ENCODE peak calls at places on chromosomes 3 and 15, in nine cellular contexts. I, D, S, M, J, G, X, A and H are unnamed samples.
A peak's percentile ranks its signal among the peaks of the same experiment; 100 is the strongest.

GRCh38 chr3:23075478-23075877 is 127.6 kb upstream of the UBE2E2 start:
- DNase-seq in J (no peak), G (no peak), S (peak; percentile 67), X (no peak), A (no peak), M (peak; percentile 8), D (no peak), I (no peak), H (no peak)

GRCh38 chr3:73694988-73695757 is 70.4 kb upstream of the PDZRN3 start:
- DNase-seq in G (no peak), X (no peak), I (no peak), A (no peak), D (no peak), S (no peak), J (no peak), M (peak; percentile 32), H (no peak)

GRCh38 chr3:67357610-67358458 is 296.6 kb downstream of the SUCLG2 start:
- DNase-seq in J (no peak), M (peak; percentile 59), X (no peak), G (no peak), S (peak; percentile 22), D (no peak), A (no peak), I (no peak), H (no peak)

GRCh38 chr3:18159681-18160080 is 265.5 kb downstream of the SATB1 start:
- DNase-seq in D (no peak), S (no peak), A (no peak), X (no peak), J (no peak), G (no peak), I (no peak), M (no peak), H (no peak)

GRCh38 chr15:35657679-35658201 is 111.8 kb upstream of the DPH6 start:
- DNase-seq in X (no peak), A (no peak), I (no peak), G (no peak), D (no peak), M (peak; percentile 80), S (peak; percentile 61), J (no peak), H (no peak)

GRCh38 chr3:139355937-139356336 is 12.1 kb downstream of the MRPS22 start:
- DNase-seq in S (no peak), I (no peak), G (no peak), D (no peak), A (no peak), M (no peak), X (no peak), J (no peak), H (no peak)

GRCh38 chr3:47006145-47006651 is 26.7 kb downstream of the NBEAL2 start:
- DNase-seq in M (no peak), G (no peak), S (no peak), I (no peak), X (no peak), J (no peak), D (no peak), A (no peak), H (no peak)

GRCh38 chr3:113496924-113497323 is 18.0 kb downstream of the SPICE1 start:
- DNase-seq in S (peak; percentile 63), G (no peak), I (no peak), J (no peak), M (peak; percentile 33), D (no peak), A (no peak), X (no peak), H (no peak)

GRCh38 chr3:87691109-87691508 is 367.7 kb downstream of the CGGBP1 start:
- DNase-seq in G (no peak), S (no peak), M (peak; percentile 25), X (no peak), D (no peak), J (no peak), A (no peak), I (no peak), H (no peak)

GRCh38 chr3:25821746-25822573 is 32.1 kb downstream of the OXSM start:
- DNase-seq in G (no peak), M (no peak), J (no peak), I (no peak), A (no peak), S (no peak), D (no peak), X (no peak), H (no peak)

GRCh38 chr3:156609115-156609514 is 54.2 kb upstream of the SSR3 start:
- DNase-seq in D (no peak), I (no peak), A (no peak), G (no peak), S (no peak), M (no peak), X (no peak), J (no peak), H (no peak)

GRCh38 chr3:148992027-148992634 is 791 bp downstream of the GYG1 start:
- DNase-seq in S (peak; percentile 34), D (peak; percentile 83), A (peak; percentile 16), I (peak; percentile 62), J (peak; percentile 76), M (peak; percentile 78), X (peak; percentile 50), G (peak; percentile 46), H (no peak)

GRCh38 chr3:48564022-48564421 is 441 bp upstream of the UCN2 start:
- DNase-seq in X (peak; percentile 28), J (peak; percentile 78), G (peak; percentile 84), S (peak; percentile 57), I (peak; percentile 74), D (peak; percentile 67), A (peak; percentile 28), M (peak; percentile 90), H (peak; percentile 25)

GRCh38 chr3:16189201-16189600 is 14.7 kb downstream of the GALNT15 start:
- DNase-seq in D (no peak), I (no peak), X (no peak), J (no peak), S (no peak), A (no peak), M (no peak), G (no peak), H (no peak)

GRCh38 chr15:41870689-41871081 is 23.2 kb downstream of the SPTBN5 start:
- DNase-seq in J (no peak), G (no peak), M (no peak), D (no peak), S (peak; percentile 80), A (no peak), X (no peak), I (peak; percentile 93), H (peak; percentile 22)

GRCh38 chr15:29377141-29377540 is 107.5 kb upstream of the NSMCE3 start:
- DNase-seq in X (no peak), D (no peak), S (no peak), I (no peak), J (no peak), M (no peak), A (no peak), G (no peak), H (no peak)

GRCh38 chr15:29379647-29380046 is 110.0 kb upstream of the NSMCE3 start:
- DNase-seq in D (no peak), J (no peak), G (no peak), X (no peak), S (no peak), M (no peak), A (no peak), I (no peak), H (no peak)

GRCh38 chr15:29376580-29376979 is 107.0 kb upstream of the NSMCE3 start:
- DNase-seq in M (no peak), X (no peak), G (no peak), D (no peak), I (no peak), A (no peak), S (no peak), J (no peak), H (no peak)
- H3K27ac ChIP-seq in M (no peak overlapping the region), X (no peak overlapping the region), G (no peak overlapping the region), D (no peak overlapping the region), I (no peak overlapping the region), A (no peak overlapping the region), S (no peak overlapping the region), J (no peak overlapping the region), H (no peak overlapping the region)

GRCh38 chr15:55897560-55898336 is 95.7 kb downstream of the NEDD4 start:
- DNase-seq in A (peak; percentile 48), X (peak; percentile 51), S (peak; percentile 65), J (no peak), I (peak; percentile 60), G (no peak), M (peak; percentile 66), D (peak; percentile 63), H (no peak)

GRCh38 chr15:55900019-55900418 is 93.4 kb downstream of the NEDD4 start:
- DNase-seq in A (no peak), S (no peak), I (no peak), D (no peak), G (no peak), X (no peak), J (no peak), M (no peak), H (no peak)

GRCh38 chr15:55902975-55903374 is 90.4 kb downstream of the NEDD4 start:
- DNase-seq in M (no peak), D (no peak), A (no peak), I (no peak), S (no peak), G (no peak), X (no peak), J (no peak), H (no peak)

GRCh38 chr15:55894406-55894965 is 98.9 kb downstream of the NEDD4 start:
- DNase-seq in X (no peak), A (no peak), S (no peak), D (no peak), M (no peak), J (no peak), I (no peak), G (no peak), H (no peak)

GRCh38 chr15:55899537-55899936 is 93.9 kb downstream of the NEDD4 start:
- DNase-seq in G (no peak), J (no peak), S (no peak), A (no peak), D (no peak), M (no peak), X (no peak), I (no peak), H (no peak)
- H3K4me3 ChIP-seq in G (no peak overlapping the region), J (no peak overlapping the region), S (no peak overlapping the region), A (no peak overlapping the region), D (no peak overlapping the region), M (no peak overlapping the region), X (no peak overlapping the region), I (no peak overlapping the region), H (no peak overlapping the region)

GRCh38 chr3:123404391-123404790 is 44.5 kb downstream of the ADCY5 start:
- DNase-seq in S (no peak), M (no peak), G (no peak), D (no peak), A (no peak), I (no peak), J (no peak), X (no peak), H (no peak)
- H3K4me1 ChIP-seq in S (no peaks in the 10 kb centered on the region), M (no peaks in the 10 kb centered on the region), G (no peaks in the 10 kb centered on the region), D (no peaks in the 10 kb centered on the region), A (peaks cover 6% of the 10 kb centered on the region), I (peaks cover 13% of the 10 kb centered on the region), J (no peaks in the 10 kb centered on the region), X (peaks cover 21% of the 10 kb centered on the region), H (no peaks in the 10 kb centered on the region)

DNA sequence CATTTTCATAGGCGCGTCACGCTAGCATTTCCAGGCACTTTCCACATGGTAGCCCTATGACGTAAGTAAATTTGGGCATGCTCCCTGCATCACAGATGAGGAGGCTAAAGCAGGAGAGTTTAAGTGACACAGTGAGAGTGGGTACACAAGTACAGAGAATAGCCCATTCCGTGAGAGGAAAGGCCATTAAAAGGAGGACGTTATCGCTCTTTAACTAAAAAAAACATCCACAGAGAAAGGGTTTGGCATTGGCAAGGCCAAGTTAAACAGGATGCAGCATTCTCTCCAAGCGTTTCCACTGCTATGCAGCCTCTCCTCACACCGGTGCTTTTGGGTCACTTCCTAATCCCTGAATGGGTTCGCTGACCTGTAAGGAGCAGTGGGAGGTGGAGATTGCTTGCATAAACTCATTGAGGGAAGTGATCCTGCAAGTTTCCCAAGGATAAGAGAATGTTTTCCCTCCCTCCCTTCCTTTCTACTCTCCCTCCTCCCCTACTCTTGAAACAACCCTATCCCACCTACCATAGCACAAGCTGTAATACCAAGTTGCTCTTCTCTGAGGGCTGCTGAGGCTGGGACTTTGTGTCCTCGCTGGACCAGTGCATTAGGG is 147.7 kb downstream of the VGLL4 start:
- DNase-seq in M (no peak), S (no peak), X (peak; percentile 51), G (no peak), J (no peak), D (no peak), I (peak; percentile 35), A (no peak), H (no peak)
- H3K27ac ChIP-seq in M (no peak overlapping the region), S (no peak overlapping the region), X (peak overlapping the region; percentile 73), G (peak overlapping the region; percentile 16), J (no peak overlapping the region), D (no peak overlapping the region), I (peak overlapping the region; percentile 70), A (peak overlapping the region; percentile 61), H (no peak overlapping the region)